ENCODE peak calls at places on chromosomes 16 and 17, in six cellular contexts. One of them, this sample, is unnamed.

GRCh38 chr16:90005956-90006663 is 13.1 kb downstream of the DBNDD1 start:
- DNase-seq in tibial artery: no peak
- DNase-seq in stimulated activated CD4-positive, alpha-beta T cell treated with anti-CD3 and anti-CD28 coated beads, Interleukin-2, amount 100 ng/mL, for 24 hours: no peak
- DNase-seq in stomach: no peak
- DNase-seq in hypothalamus: no peak
- DNase-seq in lung: no peak
- DNase-seq in this sample: no peak

GRCh38 chr16:49469930-49470451 is 96.4 kb downstream of the C16orf78 start:
- DNase-seq in hypothalamus: no peak
- DNase-seq in stimulated activated CD4-positive, alpha-beta T cell treated with anti-CD3 and anti-CD28 coated beads, Interleukin-2, amount 100 ng/mL, for 24 hours: no peak
- DNase-seq in tibial artery: peak
- DNase-seq in stomach: peak
- DNase-seq in lung: peak
- DNase-seq in this sample: no peak

GRCh38 chr17:35890774-35891155 is 10.6 kb upstream of the CCL5 start:
- DNase-seq in hypothalamus: no peak
- DNase-seq in lung: peak
- DNase-seq in stomach: peak
- DNase-seq in stimulated activated CD4-positive, alpha-beta T cell treated with anti-CD3 and anti-CD28 coated beads, Interleukin-2, amount 100 ng/mL, for 24 hours: no peak
- DNase-seq in tibial artery: no peak
- DNase-seq in this sample: no peak

GRCh38 chr17:53490447-53490968 is 332.2 kb upstream of the KIF2B start:
- DNase-seq in tibial artery: no peak
- DNase-seq in lung: no peak
- DNase-seq in stomach: no peak
- DNase-seq in hypothalamus: no peak
- DNase-seq in stimulated activated CD4-positive, alpha-beta T cell treated with anti-CD3 and anti-CD28 coated beads, Interleukin-2, amount 100 ng/mL, for 24 hours: no peak
- DNase-seq in this sample: no peak

GRCh38 chr16:57533618-57534336 is 2.6 kb downstream of the CCDC102A start:
- DNase-seq in tibial artery: no peak
- DNase-seq in stimulated activated CD4-positive, alpha-beta T cell treated with anti-CD3 and anti-CD28 coated beads, Interleukin-2, amount 100 ng/mL, for 24 hours: no peak
- DNase-seq in stomach: peak
- DNase-seq in hypothalamus: no peak
- DNase-seq in lung: no peak
- DNase-seq in this sample: peak

GRCh38 chr17:7336240-7337175 is at the start of gene ACAP1:
- DNase-seq in lung: no peak
- DNase-seq in tibial artery: no peak
- DNase-seq in stimulated activated CD4-positive, alpha-beta T cell treated with anti-CD3 and anti-CD28 coated beads, Interleukin-2, amount 100 ng/mL, for 24 hours: peak
- DNase-seq in hypothalamus: no peak
- DNase-seq in stomach: peak
- DNase-seq in this sample: no peak

GRCh38 chr17:78230996-78231931 is at the start of gene TMEM235:
- DNase-seq in stomach: no peak
- DNase-seq in stimulated activated CD4-positive, alpha-beta T cell treated with anti-CD3 and anti-CD28 coated beads, Interleukin-2, amount 100 ng/mL, for 24 hours: no peak
- DNase-seq in tibial artery: no peak
- DNase-seq in lung: no peak
- DNase-seq in hypothalamus: no peak
- DNase-seq in this sample: no peak

GRCh38 chr16:77002644-77003043 is 188.3 kb upstream of the MON1B start:
- DNase-seq in tibial artery: no peak
- DNase-seq in lung: no peak
- DNase-seq in stomach: no peak
- DNase-seq in stimulated activated CD4-positive, alpha-beta T cell treated with anti-CD3 and anti-CD28 coated beads, Interleukin-2, amount 100 ng/mL, for 24 hours: no peak
- DNase-seq in hypothalamus: no peak
- DNase-seq in this sample: no peak

GRCh38 chr17:28008526-28008925 is 34.0 kb upstream of the NLK start:
- DNase-seq in stomach: peak
- DNase-seq in lung: no peak
- DNase-seq in tibial artery: no peak
- DNase-seq in stimulated activated CD4-positive, alpha-beta T cell treated with anti-CD3 and anti-CD28 coated beads, Interleukin-2, amount 100 ng/mL, for 24 hours: peak
- DNase-seq in hypothalamus: no peak
- DNase-seq in this sample: peak

GRCh38 chr17:40950176-40950575 is 12.7 kb upstream of the KRT23 start:
- DNase-seq in lung: no peak
- DNase-seq in hypothalamus: no peak
- DNase-seq in stimulated activated CD4-positive, alpha-beta T cell treated with anti-CD3 and anti-CD28 coated beads, Interleukin-2, amount 100 ng/mL, for 24 hours: no peak
- DNase-seq in tibial artery: no peak
- DNase-seq in stomach: no peak
- DNase-seq in this sample: no peak

GRCh38 chr17:6163632-6164319 is 93.6 kb downstream of the WSCD1 start:
- DNase-seq in stimulated activated CD4-positive, alpha-beta T cell treated with anti-CD3 and anti-CD28 coated beads, Interleukin-2, amount 100 ng/mL, for 24 hours: no peak
- DNase-seq in hypothalamus: no peak
- DNase-seq in lung: no peak
- DNase-seq in tibial artery: no peak
- DNase-seq in stomach: no peak
- DNase-seq in this sample: no peak

GRCh38 chr17:81103379-81103778 is 61.9 kb upstream of the PVALEF start:
- DNase-seq in lung: no peak
- DNase-seq in stomach: no peak
- DNase-seq in stimulated activated CD4-positive, alpha-beta T cell treated with anti-CD3 and anti-CD28 coated beads, Interleukin-2, amount 100 ng/mL, for 24 hours: no peak
- DNase-seq in hypothalamus: no peak
- DNase-seq in tibial artery: no peak
- DNase-seq in this sample: no peak

GRCh38 chr17:77645441-77646430 is 312.8 kb upstream of the TNRC6C start:
- DNase-seq in tibial artery: no peak
- DNase-seq in hypothalamus: no peak
- DNase-seq in stomach: no peak
- DNase-seq in stimulated activated CD4-positive, alpha-beta T cell treated with anti-CD3 and anti-CD28 coated beads, Interleukin-2, amount 100 ng/mL, for 24 hours: peak
- DNase-seq in lung: no peak
- DNase-seq in this sample: no peak